ENCODE peak calls at places on chromosomes 12 and 14, in four cellular contexts. A is GM12891, C is GM12878, Z is SK-N-SH. T is an unnamed sample.

GRCh38 chr12:108691995-108692808 is 39.1 kb downstream of the CORO1C start:
- DNase-seq in C (no peak), A (no peak), Z (no peak), T (no peak)

GRCh38 chr14:63677891-63678379 is 36.3 kb upstream of the WDR89 start:
- DNase-seq in C (no peak), Z (no peak), A (no peak), T (no peak)

GRCh38 chr12:10098762-10099161 is at the start of gene CLEC1A:
- DNase-seq in A (no peak), Z (no peak), C (no peak), T (no peak)

GRCh38 chr12:132593521-132593920 is 16.9 kb downstream of the LRCOL1 start:
- DNase-seq in Z (peak; percentile 75), C (no peak), A (no peak), T (no peak)

GRCh38 chr12:14373202-14373601 is 7.7 kb downstream of the ATF7IP start:
- DNase-seq in C (no peak), A (no peak), Z (no peak), T (no peak)

GRCh38 chr12:52245259-52245961 is 12.4 kb downstream of the KRT7 start:
- DNase-seq in A (no peak), Z (no peak), C (no peak), T (no peak)

GRCh38 chr14:92551066-92551841 is 37.7 kb downstream of the RIN3 start:
- DNase-seq in C (peak; percentile 82), Z (no peak), A (no peak), T (no peak)

GRCh38 chr12:124484526-124484953 is 82.9 kb downstream of the NCOR2 start:
- DNase-seq in A (no peak), Z (no peak), C (no peak), T (peak; percentile 81)

GRCh38 chr14:60197629-60198318 is 32.6 kb upstream of the DHRS7 start:
- DNase-seq in A (no peak), C (no peak), Z (no peak), T (no peak)

GRCh38 chr12:5710260-5710878 is 234.7 kb downstream of the ANO2 start:
- DNase-seq in C (no peak), A (no peak), Z (no peak), T (no peak)

GRCh38 chr14:55448146-55448614 is 7.8 kb upstream of the TBPL2 start:
- DNase-seq in Z (no peak), C (no peak), A (no peak), T (no peak)

GRCh38 chr14:102795060-102795925 is 18.0 kb downstream of the TRAF3 start:
- DNase-seq in C (no peak), A (no peak), Z (no peak), T (no peak)

GRCh38 chr14:60630129-60630528 is 19.1 kb downstream of the SIX1 start:
- DNase-seq in Z (no peak), C (no peak), A (no peak), T (no peak)

GRCh38 chr12:1612196-1612595 is 16.8 kb upstream of the WNT5B start:
- DNase-seq in A (no peak), Z (no peak), C (no peak), T (no peak)
- TF ChIP-seq TAF1 in A (no peak), Z (no peak), C (no peak), T (no peak)

GRCh38 chr14:88590173-88590572 is 27.3 kb downstream of the ZC3H14 start:
- DNase-seq in Z (no peak), A (no peak), C (no peak), T (no peak)
- TF ChIP-seq TAF1 in Z (no peak), A (no peak), C (no peak), T (no peak)

GRCh38 chr12:80977356-80977755 is 39.6 kb upstream of the LIN7A start:
- DNase-seq in Z (no peak), C (no peak), A (no peak), T (no peak)

GRCh38 chr12:80979821-80980220 is 42.1 kb upstream of the LIN7A start:
- DNase-seq in A (no peak), Z (no peak), C (no peak), T (no peak)

GRCh38 chr12:80979251-80979650 is 41.5 kb upstream of the LIN7A start:
- DNase-seq in Z (no peak), A (no peak), C (no peak), T (no peak)
- TF ChIP-seq TAF1 in Z (no peak), A (no peak), C (no peak), T (no peak)

DNA sequence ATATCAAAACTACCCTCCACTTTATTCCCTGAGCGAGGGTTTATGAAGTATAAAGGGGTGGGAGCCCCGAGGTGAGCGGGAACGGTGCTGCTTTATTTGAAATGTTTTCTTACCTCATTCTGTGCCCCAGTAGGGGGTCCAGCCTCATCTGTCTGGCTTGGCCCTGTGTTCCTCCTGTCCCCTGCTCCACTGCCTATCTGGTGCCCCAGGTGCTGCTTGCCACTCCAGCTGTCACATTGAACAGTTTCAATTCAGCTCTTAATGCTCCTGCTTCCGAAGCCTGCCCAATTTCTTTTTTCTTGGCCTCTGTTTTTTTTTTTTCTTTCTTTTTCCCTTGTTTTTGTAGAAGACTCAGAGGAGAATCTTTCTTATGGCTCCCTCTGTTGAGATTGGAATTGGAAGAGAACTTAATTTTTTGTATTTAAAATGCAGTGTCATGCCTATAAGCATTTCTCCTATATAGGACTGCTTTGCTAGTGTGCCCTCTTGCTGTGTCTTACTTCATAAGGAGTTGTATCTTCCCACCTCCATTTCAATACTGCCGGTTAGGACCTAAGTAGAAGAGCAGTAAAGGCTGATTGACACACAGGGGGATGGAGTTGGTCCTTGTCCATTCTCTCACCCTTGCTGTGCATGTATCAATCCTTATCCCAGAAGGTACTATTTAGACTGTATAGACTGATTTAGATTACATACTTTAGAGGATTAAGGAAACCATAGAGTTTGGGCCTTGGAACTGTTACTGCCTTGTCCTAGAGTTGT is 2.3 kb downstream of the ATXN7L3B start:
- DNase-seq in Z (no peak), A (no peak), C (no peak), T (no peak)
- TF ChIP-seq TAF1 in Z (no peak), A (no peak), C (no peak), T (no peak)